ENCODE peak calls at places on chromosomes 2 and 18, in four cellular contexts. One of them, this sample, is unnamed.

GRCh38 chr2:17583166-17583565 is 42.7 kb downstream of the VSNL1 start:
- DNase-seq in K562: no peak
- DNase-seq in GM12878: no peak
- DNase-seq in HL-60: no peak
- DNase-seq in this sample: no peak

GRCh38 chr2:102514061-102514785 is 41.2 kb downstream of the SLC9A4 start:
- DNase-seq in GM12878: no peak
- DNase-seq in HL-60: no peak
- DNase-seq in K562: peak
- DNase-seq in this sample: no peak

GRCh38 chr2:63124209-63124608 is 73.6 kb downstream of the OTX1 start:
- DNase-seq in GM12878: peak
- DNase-seq in K562: no peak
- DNase-seq in HL-60: peak
- DNase-seq in this sample: no peak

GRCh38 chr2:239233576-239233975 is 167.2 kb downstream of the HDAC4 start:
- DNase-seq in HL-60: no peak
- DNase-seq in GM12878: no peak
- DNase-seq in K562: no peak
- DNase-seq in this sample: no peak

GRCh38 chr2:188786368-188786781 is 187.8 kb upstream of the COL3A1 start:
- DNase-seq in GM12878: no peak
- DNase-seq in HL-60: no peak
- DNase-seq in K562: no peak
- DNase-seq in this sample: no peak

GRCh38 chr2:105768961-105769452 is 24.3 kb downstream of the NCK2 start:
- DNase-seq in HL-60: no peak
- DNase-seq in K562: no peak
- DNase-seq in GM12878: no peak
- DNase-seq in this sample: no peak

GRCh38 chr2:7736646-7737305 is 819.6 kb downstream of the RNF144A start:
- DNase-seq in HL-60: no peak
- DNase-seq in K562: no peak
- DNase-seq in GM12878: no peak
- DNase-seq in this sample: no peak

GRCh38 chr2:42777883-42778805 is 14.2 kb upstream of the OXER1 start:
- DNase-seq in GM12878: no peak
- DNase-seq in K562: no peak
- DNase-seq in HL-60: no peak
- DNase-seq in this sample: no peak

GRCh38 chr2:239305771-239306170 is 95.0 kb downstream of the HDAC4 start:
- DNase-seq in HL-60: no peak
- DNase-seq in K562: no peak
- DNase-seq in GM12878: no peak
- DNase-seq in this sample: no peak

GRCh38 chr2:136006658-136007057 is 21.2 kb upstream of the DARS1 start:
- DNase-seq in HL-60: no peak
- DNase-seq in K562: no peak
- DNase-seq in GM12878: no peak
- DNase-seq in this sample: no peak

GRCh38 chr2:70123051-70123828 is 36.0 kb downstream of the PCBP1 start:
- DNase-seq in GM12878: no peak
- DNase-seq in HL-60: no peak
- DNase-seq in K562: peak
- DNase-seq in this sample: no peak

GRCh38 chr2:111226797-111227700 is 106.3 kb downstream of the BCL2L11 start:
- DNase-seq in K562: no peak
- DNase-seq in HL-60: peak
- DNase-seq in GM12878: no peak
- DNase-seq in this sample: no peak

GRCh38 chr18:74493689-74494088 is 2.5 kb upstream of the CNDP2 start:
- DNase-seq in GM12878: no peak
- DNase-seq in HL-60: no peak
- DNase-seq in K562: no peak
- DNase-seq in this sample: no peak

GRCh38 chr2:169676357-169676756 is 17.8 kb downstream of the CFAP210 start:
- DNase-seq in GM12878: no peak
- DNase-seq in HL-60: no peak
- DNase-seq in K562: no peak
- DNase-seq in this sample: no peak

GRCh38 chr2:45067859-45068642 is 58.8 kb upstream of the SIX2 start:
- DNase-seq in HL-60: no peak
- DNase-seq in GM12878: no peak
- DNase-seq in K562: no peak
- DNase-seq in this sample: no peak

GRCh38 chr18:58596265-58596681 is 32.6 kb downstream of the ALPK2 start:
- DNase-seq in K562: no peak
- DNase-seq in HL-60: no peak
- DNase-seq in GM12878: no peak
- DNase-seq in this sample: no peak

GRCh38 chr2:216681683-216682082 is 13.7 kb downstream of the IGFBP5 start:
- DNase-seq in GM12878: no peak
- DNase-seq in K562: peak
- DNase-seq in HL-60: no peak
- DNase-seq in this sample: no peak

GRCh38 chr2:54814367-54815155 is 91.1 kb downstream of the EML6 start:
- DNase-seq in GM12878: no peak
- DNase-seq in K562: no peak
- DNase-seq in HL-60: no peak
- DNase-seq in this sample: no peak

GRCh38 chr2:58398406-58398805 is 157.3 kb upstream of the FANCL start:
- DNase-seq in HL-60: no peak
- DNase-seq in K562: no peak
- DNase-seq in GM12878: no peak
- DNase-seq in this sample: no peak

GRCh38 chr18:59208602-59209001 is 11.4 kb upstream of the GRP start:
- DNase-seq in HL-60: no peak
- DNase-seq in K562: no peak
- DNase-seq in GM12878: no peak
- DNase-seq in this sample: no peak

GRCh38 chr18:42018831-42019230 is 63.8 kb downstream of the PIK3C3 start:
- DNase-seq in HL-60: no peak
- DNase-seq in GM12878: no peak
- DNase-seq in K562: no peak
- DNase-seq in this sample: no peak

GRCh38 chr2:26274058-26274613 is 29.4 kb downstream of the HADHB start:
- DNase-seq in K562: no peak
- DNase-seq in GM12878: no peak
- DNase-seq in HL-60: peak
- DNase-seq in this sample: no peak

GRCh38 chr2:185372188-185372587 is 366.4 kb upstream of the FSIP2 start:
- DNase-seq in HL-60: no peak
- DNase-seq in K562: no peak
- DNase-seq in GM12878: no peak
- DNase-seq in this sample: no peak

GRCh38 chr2:195782156-195782555 is 125.1 kb downstream of the SLC39A10 start:
- DNase-seq in GM12878: no peak
- DNase-seq in HL-60: no peak
- DNase-seq in K562: no peak
- DNase-seq in this sample: no peak

GRCh38 chr2:48529676-48530032 is 300 bp upstream of the STON1 start:
- DNase-seq in K562: no peak
- DNase-seq in HL-60: no peak
- DNase-seq in GM12878: no peak
- DNase-seq in this sample: no peak

GRCh38 chr18:23133860-23134779 is 1.2 kb upstream of the CABLES1 start:
- DNase-seq in K562: peak
- DNase-seq in HL-60: no peak
- DNase-seq in GM12878: peak
- DNase-seq in this sample: peak

GRCh38 chr2:185208261-185208660 is 530.3 kb upstream of the FSIP2 start:
- DNase-seq in HL-60: no peak
- DNase-seq in K562: peak
- DNase-seq in GM12878: no peak
- DNase-seq in this sample: no peak

GRCh38 chr2:19319064-19319463 is 39.4 kb downstream of the OSR1 start:
- DNase-seq in HL-60: no peak
- DNase-seq in GM12878: no peak
- DNase-seq in K562: no peak
- DNase-seq in this sample: no peak

GRCh38 chr18:60534539-60534938 is 162.0 kb upstream of the MC4R start:
- DNase-seq in K562: no peak
- DNase-seq in HL-60: no peak
- DNase-seq in GM12878: no peak
- DNase-seq in this sample: no peak

GRCh38 chr2:207334631-207335371 is 169.1 kb upstream of the KLF7 start:
- DNase-seq in HL-60: no peak
- DNase-seq in GM12878: no peak
- DNase-seq in K562: peak
- DNase-seq in this sample: no peak

GRCh38 chr2:233098615-233099014 is 38.5 kb downstream of the INPP5D start:
- DNase-seq in GM12878: no peak
- DNase-seq in K562: no peak
- DNase-seq in HL-60: no peak
- DNase-seq in this sample: no peak

GRCh38 chr2:234628953-234629352 is 132.1 kb upstream of the ARL4C start:
- DNase-seq in GM12878: no peak
- DNase-seq in HL-60: no peak
- DNase-seq in K562: no peak
- DNase-seq in this sample: no peak
- TF ChIP-seq SPI1 in GM12878: no peak
- TF ChIP-seq SPI1 in HL-60: no peak
- TF ChIP-seq SPI1 in K562: no peak
- TF ChIP-seq SPI1 in this sample: no peak

DNA sequence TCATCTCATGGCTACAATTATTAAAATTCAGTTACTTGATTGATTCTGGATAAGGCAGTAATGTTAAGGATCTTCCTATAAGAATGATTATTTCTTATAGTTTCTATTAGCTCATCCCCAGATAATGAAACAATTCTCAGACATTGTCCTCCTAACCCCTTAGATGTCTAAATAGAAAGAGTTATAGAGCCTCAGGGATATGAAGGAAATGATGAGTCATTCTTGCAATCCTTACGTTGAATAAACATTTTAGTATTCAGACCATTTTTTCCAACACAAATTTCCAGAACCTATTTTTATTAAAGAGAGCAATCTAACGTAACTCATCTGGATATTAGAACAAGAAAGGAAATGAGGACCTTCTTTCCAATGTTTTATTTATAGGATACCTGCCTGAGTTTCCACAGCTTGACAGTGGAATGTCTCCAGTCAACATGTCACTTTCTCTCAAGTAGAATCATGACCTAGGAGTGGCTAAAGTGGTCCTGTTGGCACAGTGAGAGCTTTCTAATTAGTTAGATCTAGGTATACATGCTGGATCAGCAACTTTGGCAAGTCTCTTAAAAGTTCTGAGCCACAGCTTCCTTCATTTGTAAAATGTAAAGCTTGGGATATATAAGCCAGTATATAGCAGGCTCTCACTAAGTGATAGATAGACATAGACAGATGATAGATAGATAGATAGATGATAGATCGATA is 88.0 kb upstream of the RAB27B start:
- DNase-seq in HL-60: no peak
- DNase-seq in GM12878: no peak
- DNase-seq in K562: no peak
- DNase-seq in this sample: no peak
- TF ChIP-seq SPI1 in HL-60: no peak
- TF ChIP-seq SPI1 in GM12878: no peak
- TF ChIP-seq SPI1 in K562: no peak
- TF ChIP-seq SPI1 in this sample: no peak

GRCh38 chr18:37669991-37670534 is 104.5 kb upstream of the CELF4 start:
- DNase-seq in GM12878: no peak
- DNase-seq in HL-60: no peak
- DNase-seq in K562: peak
- DNase-seq in this sample: no peak

GRCh38 chr18:37666986-37667385 is 101.4 kb upstream of the CELF4 start:
- DNase-seq in GM12878: no peak
- DNase-seq in K562: no peak
- DNase-seq in HL-60: no peak
- DNase-seq in this sample: no peak

GRCh38 chr18:37667836-37668235 is 102.2 kb upstream of the CELF4 start:
- DNase-seq in GM12878: no peak
- DNase-seq in HL-60: no peak
- DNase-seq in K562: no peak
- DNase-seq in this sample: no peak

GRCh38 chr18:37671119-37671518 is 105.5 kb upstream of the CELF4 start:
- DNase-seq in K562: no peak
- DNase-seq in HL-60: no peak
- DNase-seq in GM12878: no peak
- DNase-seq in this sample: no peak

GRCh38 chr18:37668971-37669747 is 103.6 kb upstream of the CELF4 start:
- DNase-seq in K562: no peak
- DNase-seq in GM12878: no peak
- DNase-seq in HL-60: no peak
- DNase-seq in this sample: no peak
- TF ChIP-seq SPI1 in K562: no peak
- TF ChIP-seq SPI1 in GM12878: no peak
- TF ChIP-seq SPI1 in HL-60: no peak
- TF ChIP-seq SPI1 in this sample: no peak

GRCh38 chr2:14614011-14614410 is 18.5 kb upstream of the LRATD1 start:
- DNase-seq in GM12878: no peak
- DNase-seq in HL-60: no peak
- DNase-seq in K562: no peak
- DNase-seq in this sample: no peak

GRCh38 chr2:14615701-14616100 is 16.8 kb upstream of the LRATD1 start:
- DNase-seq in GM12878: no peak
- DNase-seq in HL-60: no peak
- DNase-seq in K562: no peak
- DNase-seq in this sample: no peak

GRCh38 chr2:14621114-14621513 is 11.4 kb upstream of the LRATD1 start:
- DNase-seq in K562: no peak
- DNase-seq in GM12878: no peak
- DNase-seq in HL-60: no peak
- DNase-seq in this sample: no peak

GRCh38 chr2:14616950-14617349 is 15.6 kb upstream of the LRATD1 start:
- DNase-seq in HL-60: no peak
- DNase-seq in GM12878: no peak
- DNase-seq in K562: no peak
- DNase-seq in this sample: no peak

GRCh38 chr2:14616342-14616741 is 16.2 kb upstream of the LRATD1 start:
- DNase-seq in K562: no peak
- DNase-seq in GM12878: no peak
- DNase-seq in HL-60: no peak
- DNase-seq in this sample: no peak
- TF ChIP-seq SPI1 in K562: no peak
- TF ChIP-seq SPI1 in GM12878: no peak
- TF ChIP-seq SPI1 in HL-60: no peak
- TF ChIP-seq SPI1 in this sample: no peak

GRCh38 chr2:16394072-16394985 is 271.3 kb downstream of the CYRIA start:
- DNase-seq in K562: peak
- DNase-seq in GM12878: no peak
- DNase-seq in HL-60: no peak
- DNase-seq in this sample: no peak

GRCh38 chr2:16391986-16392385 is 273.6 kb downstream of the CYRIA start:
- DNase-seq in HL-60: no peak
- DNase-seq in GM12878: no peak
- DNase-seq in K562: no peak
- DNase-seq in this sample: no peak

GRCh38 chr2:16394986-16395550 is 270.6 kb downstream of the CYRIA start:
- DNase-seq in GM12878: no peak
- DNase-seq in K562: no peak
- DNase-seq in HL-60: no peak
- DNase-seq in this sample: no peak

GRCh38 chr2:16393483-16394071 is 272.1 kb downstream of the CYRIA start:
- DNase-seq in K562: no peak
- DNase-seq in HL-60: no peak
- DNase-seq in GM12878: no peak
- DNase-seq in this sample: no peak

GRCh38 chr2:16392647-16393482 is 272.8 kb downstream of the CYRIA start:
- DNase-seq in K562: no peak
- DNase-seq in GM12878: no peak
- DNase-seq in HL-60: no peak
- DNase-seq in this sample: no peak
- TF ChIP-seq SPI1 in K562: no peak
- TF ChIP-seq SPI1 in GM12878: no peak
- TF ChIP-seq SPI1 in HL-60: no peak
- TF ChIP-seq SPI1 in this sample: no peak